ENCODE peak calls at places on chromosomes 16 and 17, in eight cellular contexts. U, V, Z, M, L, G, P and X are unnamed samples.

GRCh38 chr16:87498324-87499188 is 5.7 kb upstream of the ZCCHC14 start:
- DNase-seq in L (no peak), U (no peak), Z (no peak), G (no peak), M (no peak), V (no peak), P (no peak), X (no peak)

GRCh38 chr17:34434065-34434464 is 71.0 kb upstream of the CCL1 start:
- DNase-seq in G (no peak), P (peak), Z (peak), V (no peak), M (no peak), L (no peak), U (no peak), X (no peak)

GRCh38 chr16:51012396-51012795 is 138.7 kb downstream of the SALL1 start:
- DNase-seq in M (no peak), P (no peak), Z (peak), G (peak), L (no peak), V (no peak), U (no peak), X (no peak)

GRCh38 chr17:4199818-4200402 is 56.9 kb downstream of the CYB5D2 start:
- DNase-seq in P (peak), Z (peak), U (no peak), M (no peak), G (no peak), L (no peak), V (no peak), X (peak)

GRCh38 chr16:66619534-66620418 is 15.3 kb downstream of the CMTM3 start:
- DNase-seq in L (no peak), P (peak), G (peak), V (no peak), U (no peak), M (no peak), Z (no peak), X (peak)

GRCh38 chr16:85265161-85265784 is 153.0 kb upstream of the CIBAR2 start:
- DNase-seq in U (no peak), L (no peak), V (no peak), G (no peak), P (no peak), M (no peak), Z (no peak), X (no peak)

GRCh38 chr16:57999366-57999970 is 1.0 kb downstream of the ZNF319 start:
- DNase-seq in U (no peak), G (peak), V (no peak), Z (no peak), L (no peak), M (no peak), P (peak), X (peak)

GRCh38 chr17:61492759-61493526 is 40.7 kb downstream of the TBX4 start:
- DNase-seq in L (no peak), M (no peak), G (peak), V (no peak), Z (no peak), P (no peak), U (no peak), X (no peak)

GRCh38 chr16:31201511-31202401 is 804 bp downstream of the PYCARD start:
- DNase-seq in M (peak), U (no peak), P (peak), V (peak), L (no peak), G (peak), Z (peak), X (no peak)

GRCh38 chr16:81432899-81433560 is 11.6 kb upstream of the CMIP start:
- DNase-seq in Z (no peak), V (no peak), P (no peak), G (no peak), L (no peak), U (no peak), M (no peak), X (no peak)

GRCh38 chr17:64496348-64496785 is 487 bp downstream of the POLG2 start:
- DNase-seq in Z (no peak), U (no peak), M (no peak), P (no peak), G (no peak), L (no peak), V (no peak), X (no peak)

GRCh38 chr16:77359065-77359502 is 75.8 kb downstream of the ADAMTS18 start:
- DNase-seq in G (peak), Z (no peak), V (no peak), M (no peak), P (no peak), L (peak), U (no peak), X (peak)

GRCh38 chr17:43906951-43907424 is 348 bp downstream of the MPP2 start:
- DNase-seq in G (no peak), M (no peak), P (peak), L (no peak), V (peak), Z (no peak), U (no peak), X (no peak)

GRCh38 chr17:5019475-5019956 is 15.7 kb downstream of the SLC52A1 start:
- DNase-seq in U (peak), Z (no peak), V (no peak), P (peak), L (no peak), G (no peak), M (no peak), X (no peak)

GRCh38 chr16:4505356-4506153 is 29.4 kb downstream of the HMOX2 start:
- DNase-seq in P (peak), M (no peak), Z (no peak), U (peak), G (no peak), L (no peak), V (no peak), X (no peak)

GRCh38 chr17:14580494-14580893 is 279.6 kb downstream of the HS3ST3B1 start:
- DNase-seq in V (no peak), U (no peak), P (no peak), Z (no peak), M (no peak), G (no peak), L (no peak), X (no peak)

GRCh38 chr17:63762106-63763078 is 11.0 kb downstream of the CCDC47 start:
- DNase-seq in U (no peak), V (no peak), Z (no peak), P (no peak), G (no peak), M (no peak), L (no peak), X (no peak)

GRCh38 chr17:17493249-17493985 is 2.8 kb downstream of the RASD1 start:
- DNase-seq in P (no peak), L (no peak), Z (no peak), U (no peak), G (no peak), V (peak), M (no peak), X (no peak)

GRCh38 chr16:88333645-88334516 is 48.9 kb upstream of the ZNF469 start:
- DNase-seq in U (no peak), V (no peak), G (no peak), L (no peak), M (no peak), Z (no peak), P (no peak), X (no peak)

GRCh38 chr17:35433075-35433894 is 985 bp upstream of the SLFN12 start:
- DNase-seq in U (peak), Z (peak), L (peak), P (peak), G (peak), M (peak), V (peak), X (peak)

GRCh38 chr16:17369441-17369951 is 101.3 kb downstream of the XYLT1 start:
- DNase-seq in L (no peak), M (no peak), P (peak), Z (peak), U (peak), G (no peak), V (peak), X (no peak)

GRCh38 chr17:50640701-50641338 is 6.1 kb downstream of the ABCC3 start:
- DNase-seq in L (no peak), V (no peak), G (no peak), Z (no peak), M (no peak), P (peak), U (no peak), X (no peak)

GRCh38 chr17:74182041-74182783 is 21.3 kb upstream of the RPL38 start:
- DNase-seq in P (no peak), L (no peak), U (no peak), M (no peak), Z (no peak), V (no peak), G (no peak), X (no peak)

GRCh38 chr17:10768766-10769383 is 35.0 kb downstream of the TMEM238L start:
- DNase-seq in U (no peak), G (no peak), M (no peak), V (no peak), Z (no peak), P (no peak), L (no peak), X (no peak)

GRCh38 chr17:55430531-55431228 is 9.0 kb upstream of the MMD start:
- DNase-seq in G (no peak), U (no peak), V (no peak), M (no peak), P (no peak), Z (no peak), L (no peak), X (no peak)

GRCh38 chr17:44006581-44007345 is 2.3 kb downstream of the NAGS start:
- DNase-seq in U (peak), V (peak), P (peak), M (peak), G (peak), L (peak), Z (peak), X (peak)

GRCh38 chr17:42548993-42549755 is 3.5 kb upstream of the HSD17B1 start:
- DNase-seq in V (no peak), Z (no peak), G (no peak), P (no peak), L (no peak), M (no peak), U (no peak), X (no peak)
- H3K4me3 ChIP-seq in V (no peak), Z (no peak), G (no peak), P (no peak), L (peak), M (no peak), U (peak), X (no peak)

DNA sequence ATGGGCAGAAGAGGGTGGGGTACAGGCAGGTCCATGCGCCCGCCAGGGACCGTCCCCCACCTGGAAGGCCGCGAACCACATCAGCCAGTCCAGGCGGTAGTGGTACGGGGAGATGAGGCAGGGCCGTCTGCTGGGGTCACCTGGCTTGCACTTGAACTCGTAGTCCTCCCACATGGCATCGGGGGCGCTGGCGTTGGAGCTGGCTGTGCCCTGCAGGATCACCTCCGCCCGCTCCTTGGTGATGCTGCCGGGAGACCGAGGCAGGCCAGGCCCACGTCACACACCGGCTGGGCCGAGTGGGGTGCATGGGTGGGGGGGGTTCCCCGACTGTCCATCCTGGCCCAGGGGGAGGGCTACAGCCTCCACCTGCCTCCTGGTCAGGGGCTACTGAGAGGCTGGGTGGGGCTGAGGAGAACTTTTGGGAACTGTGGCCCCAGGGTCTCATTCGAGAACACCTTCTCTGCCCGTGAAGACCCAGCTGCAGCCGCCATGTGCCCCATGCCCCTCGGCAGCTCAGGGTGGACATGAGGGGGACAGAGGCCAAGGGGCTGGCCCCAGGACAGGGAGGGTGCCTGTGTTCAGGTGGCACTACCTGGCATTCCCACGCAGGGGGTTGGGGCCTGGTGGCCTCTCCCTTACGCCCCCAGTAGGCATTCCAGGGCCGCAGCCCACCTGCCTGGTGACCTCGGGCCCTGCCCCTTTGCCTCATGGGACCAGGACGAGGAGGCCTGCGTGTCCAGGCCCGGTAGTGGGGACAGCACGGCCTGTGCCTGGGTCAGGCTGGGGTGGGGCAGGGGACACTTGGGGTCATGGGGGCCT is 69.5 kb upstream of the GNG13 start:
- DNase-seq in L (no peak), G (no peak), Z (no peak), P (no peak), M (peak), U (no peak), V (no peak), X (no peak)
- H3K4me3 ChIP-seq in L (no peak), G (no peak), Z (no peak), P (no peak), M (no peak), U (no peak), V (no peak), X (no peak)

GRCh38 chr16:29825145-29826044 is 5.1 kb downstream of the MVP start:
- DNase-seq in Z (peak), M (peak), L (no peak), V (peak), P (no peak), G (peak), U (no peak), X (peak)
- H3K4me3 ChIP-seq in Z (no peak), M (peak), L (peak), V (no peak), P (no peak), G (peak), U (no peak), X (no peak)

DNA sequence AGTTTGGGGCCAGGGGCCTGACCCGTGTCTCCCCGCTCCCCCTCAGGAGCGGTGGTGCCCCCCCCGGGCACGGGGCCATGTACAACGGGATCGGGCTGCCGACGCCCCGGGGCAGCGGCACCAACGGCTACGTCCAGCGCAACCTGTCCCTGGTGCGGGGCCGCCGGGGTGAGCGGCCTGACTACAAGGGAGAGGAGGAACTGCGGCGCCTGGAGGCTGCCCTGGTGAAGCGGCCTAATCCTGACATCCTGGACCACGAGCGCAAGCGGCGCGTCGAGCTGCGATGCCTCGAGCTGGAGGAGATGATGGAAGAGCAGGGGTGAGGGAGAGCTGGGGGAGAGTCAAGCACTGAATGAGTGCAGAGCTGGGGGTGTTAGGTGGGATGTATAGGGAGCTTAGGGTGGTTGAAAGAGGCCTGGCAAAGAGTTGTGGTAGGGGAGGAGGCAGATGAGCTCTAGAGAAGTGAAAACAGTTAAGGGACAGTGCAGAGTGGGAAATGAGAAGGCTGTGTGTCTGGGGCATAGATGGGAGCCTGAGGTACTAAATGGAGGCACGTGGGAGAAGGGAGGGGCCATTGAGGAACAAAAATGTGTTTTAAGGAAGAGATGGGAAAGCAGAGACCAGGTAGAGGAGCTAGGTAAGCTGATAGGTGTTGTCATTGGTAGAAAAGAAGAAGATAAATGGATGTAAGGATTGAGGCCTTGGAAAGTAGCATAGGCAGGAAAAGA is 4.0 kb downstream of the SRRM2 start:
- DNase-seq in G (no peak), M (peak), V (no peak), P (no peak), L (no peak), U (no peak), Z (no peak), X (no peak)
- H3K4me3 ChIP-seq in G (no peak), M (peak), V (no peak), P (peak), L (no peak), U (no peak), Z (no peak), X (no peak)

GRCh38 chr16:12110361-12111107 is 134.0 kb downstream of the SNX29 start:
- DNase-seq in G (no peak), P (no peak), V (no peak), M (no peak), L (no peak), Z (no peak), U (no peak), X (no peak)
- H3K4me3 ChIP-seq in G (no peak), P (no peak), V (no peak), M (no peak), L (no peak), Z (no peak), U (no peak), X (no peak)

DNA sequence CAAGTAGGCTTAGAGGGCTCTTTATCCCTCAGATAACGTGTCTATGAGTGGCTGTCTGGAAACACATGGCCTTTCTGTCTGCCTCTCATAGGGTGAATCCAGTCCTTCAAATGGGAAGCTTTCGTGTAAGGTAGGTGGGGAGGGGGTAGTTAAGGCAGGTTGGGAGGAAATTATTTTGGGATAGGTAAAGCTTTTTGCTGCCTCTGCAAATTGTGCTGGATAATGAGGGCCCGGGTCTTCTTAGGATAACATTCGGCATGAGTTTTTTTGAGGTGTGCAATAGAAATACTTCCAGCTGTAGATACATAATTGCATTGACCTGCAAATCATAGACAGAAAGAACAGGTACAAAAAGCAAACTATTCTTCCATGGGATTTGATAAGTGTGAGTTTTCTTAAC is 189.7 kb downstream of the PRKCA start:
- DNase-seq in L (no peak), V (no peak), Z (no peak), G (no peak), M (no peak), P (no peak), U (no peak), X (no peak)
- H3K4me3 ChIP-seq in L (no peak), V (no peak), Z (no peak), G (no peak), M (no peak), P (no peak), U (no peak), X (no peak)